ENCODE peak calls at places on chromosome 9, in eight cellular contexts. K is adipocyte; I is SW480; J is stimulated activated CD4-positive, alpha-beta T cell treated with anti-CD3 and anti-CD28 coated beads, Interleukin-2, amount 100 ng/mL, for 48 hours; M is IMR-90; N is left lobe of liver; W is NCI-H1092 treated with DMSO at 0.1 percent for 48 hours; C is EL. O is an unnamed sample.

GRCh38 chr9:117411547-117411946 is 3.3 kb downstream of the ASTN2 start:
- DNase-seq in K (no peak), I (peak), J (no peak), M (peak), N (no peak), W (peak), C (peak), O (peak)

GRCh38 chr9:12988259-12988658 is 213.4 kb downstream of the LURAP1L start:
- DNase-seq in K (no peak), I (no peak), J (no peak), M (no peak), N (no peak), W (peak), C (no peak), O (no peak)

GRCh38 chr9:13971910-13972655 is 341.9 kb downstream of the NFIB start:
- DNase-seq in K (no peak), I (no peak), J (no peak), M (no peak), N (no peak), W (no peak), C (no peak), O (no peak)

GRCh38 chr9:134794726-134795370 is 85.8 kb upstream of the FCN2 start:
- DNase-seq in K (no peak), I (no peak), J (no peak), M (no peak), N (no peak), W (no peak), C (no peak), O (no peak)

GRCh38 chr9:122392284-122392683 is 21.5 kb downstream of the PTGS1 start:
- DNase-seq in K (no peak), I (no peak), J (no peak), M (no peak), N (no peak), W (no peak), C (no peak), O (no peak)

GRCh38 chr9:98403715-98404114 is 148.3 kb upstream of the TBC1D2 start:
- DNase-seq in K (no peak), I (no peak), J (no peak), M (no peak), N (no peak), W (no peak), C (no peak), O (no peak)

GRCh38 chr9:77177894-77178794 is 810 bp downstream of the VPS13A start:
- DNase-seq in K (peak), I (peak), J (peak), M (peak), N (peak), W (peak), C (peak), O (peak)

GRCh38 chr9:116860509-116861120 is 173.5 kb downstream of the TRIM32 start:
- DNase-seq in K (peak), I (peak), J (peak), M (peak), N (peak), W (peak), C (peak), O (peak)

GRCh38 chr9:86303316-86303975 is 21.1 kb upstream of the ISCA1 start:
- DNase-seq in K (no peak), I (peak), J (peak), M (peak), N (no peak), W (no peak), C (no peak), O (no peak)

GRCh38 chr9:137136926-137137607 is 1.9 kb upstream of the GRIN1 start:
- DNase-seq in K (no peak), I (no peak), J (no peak), M (no peak), N (no peak), W (no peak), C (no peak), O (no peak)

GRCh38 chr9:77475641-77476473 is 172.3 kb downstream of the GNA14 start:
- DNase-seq in K (peak), I (no peak), J (peak), M (peak), N (no peak), W (peak), C (peak), O (peak)

GRCh38 chr9:112203536-112203935 is 28.4 kb upstream of the SUSD1 start:
- DNase-seq in K (no peak), I (no peak), J (no peak), M (peak), N (no peak), W (no peak), C (peak), O (no peak)

GRCh38 chr9:131447600-131447999 is 53.7 kb downstream of the PRRC2B start:
- DNase-seq in K (no peak), I (no peak), J (no peak), M (no peak), N (no peak), W (no peak), C (no peak), O (no peak)

GRCh38 chr9:96719538-96720315 is 58.2 kb downstream of the ZNF510 start:
- DNase-seq in K (no peak), I (no peak), J (no peak), M (no peak), N (no peak), W (peak), C (no peak), O (no peak)

GRCh38 chr9:136088939-136089696 is 6.0 kb downstream of the NACC2 start:
- DNase-seq in K (no peak), I (no peak), J (no peak), M (no peak), N (no peak), W (no peak), C (no peak), O (no peak)

GRCh38 chr9:3285365-3286161 is 240.2 kb downstream of the RFX3 start:
- DNase-seq in K (peak), I (no peak), J (no peak), M (peak), N (no peak), W (no peak), C (peak), O (no peak)

GRCh38 chr9:95772320-95773060 is 103.0 kb upstream of the ERCC6L2 start:
- DNase-seq in K (peak), I (peak), J (no peak), M (peak), N (no peak), W (no peak), C (peak), O (peak)

GRCh38 chr9:4167040-4167671 is 132.7 kb downstream of the GLIS3 start:
- DNase-seq in K (peak), I (no peak), J (no peak), M (peak), N (no peak), W (no peak), C (peak), O (no peak)

GRCh38 chr9:105656131-105656921 is 5.9 kb upstream of the TAL2 start:
- DNase-seq in K (peak), I (peak), J (no peak), M (no peak), N (no peak), W (peak), C (peak), O (peak)

GRCh38 chr9:115250646-115251045 is 132.7 kb upstream of the TNC start:
- DNase-seq in K (peak), I (no peak), J (no peak), M (peak), N (no peak), W (no peak), C (peak), O (peak)

GRCh38 chr9:80885894-80886293 is 803.5 kb downstream of the TLE1 start:
- DNase-seq in K (no peak), I (peak), J (no peak), M (no peak), N (no peak), W (peak), C (peak), O (peak)

GRCh38 chr9:93154293-93154903 is 20.3 kb upstream of the NINJ1 start:
- DNase-seq in K (peak), I (peak), J (peak), M (no peak), N (no peak), W (peak), C (peak), O (peak)

GRCh38 chr9:123355761-123356520 is at the start of gene CRB2:
- DNase-seq in K (no peak), I (no peak), J (no peak), M (no peak), N (no peak), W (no peak), C (no peak), O (no peak)

GRCh38 chr9:123771690-123772089 is 158.2 kb downstream of the DENND1A start:
- DNase-seq in K (no peak), I (no peak), J (no peak), M (no peak), N (no peak), W (no peak), C (no peak), O (no peak)

GRCh38 chr9:88749420-88749819 is 214.4 kb downstream of the NXNL2 start:
- DNase-seq in K (peak), I (no peak), J (no peak), M (peak), N (no peak), W (no peak), C (peak), O (no peak)

GRCh38 chr9:16289639-16290038 is 580.8 kb downstream of the BNC2 start:
- DNase-seq in K (peak), I (no peak), J (no peak), M (no peak), N (no peak), W (no peak), C (no peak), O (peak)

GRCh38 chr9:111662851-111663823 is 1.7 kb downstream of the GNG10 start:
- DNase-seq in K (no peak), I (no peak), J (no peak), M (no peak), N (no peak), W (no peak), C (no peak), O (no peak)

GRCh38 chr9:16985559-16986348 is 115.3 kb upstream of the BNC2 start:
- DNase-seq in K (peak), I (no peak), J (no peak), M (peak), N (no peak), W (no peak), C (peak), O (peak)

GRCh38 chr9:37943329-37944265 is 39.7 kb upstream of the SLC25A51 start:
- DNase-seq in K (peak), I (peak), J (no peak), M (peak), N (no peak), W (no peak), C (peak), O (peak)

GRCh38 chr9:71609453-71609840 is 158.9 kb downstream of the CEMIP2 start:
- DNase-seq in K (peak), I (no peak), J (no peak), M (no peak), N (no peak), W (no peak), C (peak), O (no peak)

GRCh38 chr9:115254781-115255180 is 136.8 kb upstream of the TNC start:
- DNase-seq in K (no peak), I (no peak), J (no peak), M (peak), N (no peak), W (peak), C (no peak), O (no peak)

GRCh38 chr9:3909966-3910650 is 384.3 kb upstream of the RFX3 start:
- DNase-seq in K (no peak), I (no peak), J (no peak), M (no peak), N (no peak), W (no peak), C (no peak), O (no peak)

GRCh38 chr9:85224729-85225128 is 517.0 kb downstream of the AGTPBP1 start:
- DNase-seq in K (peak), I (no peak), J (no peak), M (no peak), N (no peak), W (no peak), C (peak), O (peak)

GRCh38 chr9:96376926-96377874 is 6.3 kb downstream of the SLC35D2 start:
- DNase-seq in K (peak), I (peak), J (no peak), M (peak), N (no peak), W (no peak), C (peak), O (peak)

GRCh38 chr9:115590016-115590415 is 472.1 kb upstream of the TNC start:
- DNase-seq in K (peak), I (no peak), J (no peak), M (peak), N (no peak), W (no peak), C (peak), O (peak)

GRCh38 chr9:136961279-136962065 is 9.4 kb downstream of the LCN12 start:
- DNase-seq in K (no peak), I (no peak), J (no peak), M (no peak), N (no peak), W (no peak), C (no peak), O (no peak)

GRCh38 chr9:129561594-129562281 is 59.2 kb downstream of the C9orf50 start:
- DNase-seq in K (no peak), I (no peak), J (no peak), M (peak), N (no peak), W (peak), C (no peak), O (no peak)

GRCh38 chr9:77922587-77922986 is 109.0 kb downstream of the GNAQ start:
- DNase-seq in K (no peak), I (no peak), J (no peak), M (no peak), N (no peak), W (no peak), C (no peak), O (no peak)